ENCODE peak calls at places on chromosome 21, in seven cellular contexts. G is amniotic stem cell; M is GM23248; U is activated naive CD4-positive, alpha-beta T cell; K is T follicular helper cell; Z is CD4-positive, CD25-positive, alpha-beta regulatory T cell; B is cardiac muscle cell. T is an unnamed sample.

GRCh38 chr21:38487906-38488639 is 10.2 kb downstream of the ERG start:
- DNase-seq in K (no peak), U (no peak), M (no peak), B (no peak), Z (no peak), G (no peak), T (no peak)

GRCh38 chr21:34734696-34735095 is 65.9 kb downstream of the CLIC6 start:
- DNase-seq in Z (no peak), M (peak), G (no peak), K (no peak), B (peak), U (no peak), T (peak)

GRCh38 chr21:35207322-35207721 is 158.2 kb upstream of the RUNX1 start:
- DNase-seq in M (peak), U (no peak), Z (no peak), K (no peak), B (no peak), G (no peak), T (no peak)

GRCh38 chr21:45157932-45158331 is 83.6 kb downstream of the ADARB1 start:
- DNase-seq in M (no peak), Z (no peak), G (no peak), K (no peak), U (no peak), B (no peak), T (no peak)

GRCh38 chr21:44871576-44872265 is 1.8 kb downstream of the PTTG1IP start:
- DNase-seq in U (no peak), M (peak), Z (no peak), B (peak), G (no peak), K (no peak), T (no peak)

GRCh38 chr21:29152936-29153335 is 22.5 kb downstream of the MAP3K7CL start:
- DNase-seq in M (no peak), U (no peak), K (no peak), Z (no peak), G (no peak), B (no peak), T (no peak)

GRCh38 chr21:44771896-44772525 is 29.6 kb downstream of the UBE2G2 start:
- DNase-seq in U (no peak), B (no peak), Z (no peak), M (no peak), K (no peak), G (no peak), T (no peak)

GRCh38 chr21:38440746-38441145 is 57.5 kb downstream of the ERG start:
- DNase-seq in U (no peak), B (no peak), K (no peak), Z (no peak), M (peak), G (peak), T (peak)

GRCh38 chr21:26732442-26733221 is 112.6 kb downstream of the ADAMTS1 start:
- DNase-seq in U (no peak), B (peak), Z (no peak), M (peak), G (peak), K (no peak), T (no peak)

T was measured in keratinocyte.